ENCODE peak calls at places on chromosomes 4 and X, in seven cellular contexts. One of them, this sample, is unnamed.

GRCh38 chr4:2935762-2936743 is 27.2 kb downstream of the NOP14 start:
- DNase-seq in fibroblast of pulmonary artery: peak; percentile 37
- DNase-seq in heart right ventricle: no peak
- DNase-seq in dorsolateral prefrontal cortex: no peak
- DNase-seq in skeletal muscle cell: no peak
- DNase-seq in body of pancreas: peak; percentile 19
- DNase-seq in psoas muscle: peak; percentile 50
- DNase-seq in this sample: no peak

GRCh38 chr4:34731045-34731444 is 1513.3 kb downstream of the ARAP2 start:
- DNase-seq in skeletal muscle cell: peak; percentile 31
- DNase-seq in body of pancreas: no peak
- DNase-seq in psoas muscle: no peak
- DNase-seq in heart right ventricle: no peak
- DNase-seq in dorsolateral prefrontal cortex: no peak
- DNase-seq in fibroblast of pulmonary artery: peak; percentile 58
- DNase-seq in this sample: peak; percentile 12

GRCh38 chrX:134738986-134739744 is 80.9 kb upstream of the PLAC1 start:
- DNase-seq in psoas muscle: no peak
- DNase-seq in skeletal muscle cell: no peak
- DNase-seq in dorsolateral prefrontal cortex: no peak
- DNase-seq in fibroblast of pulmonary artery: no peak
- DNase-seq in body of pancreas: no peak
- DNase-seq in heart right ventricle: no peak
- DNase-seq in this sample: no peak

GRCh38 chrX:118536687-118537461 is 41.3 kb downstream of the DOCK11 start:
- DNase-seq in skeletal muscle cell: no peak
- DNase-seq in psoas muscle: no peak
- DNase-seq in dorsolateral prefrontal cortex: peak; percentile 42
- DNase-seq in heart right ventricle: no peak
- DNase-seq in body of pancreas: no peak
- DNase-seq in fibroblast of pulmonary artery: peak; percentile 46
- DNase-seq in this sample: no peak

GRCh38 chrX:107711521-107712041 is 64.0 kb downstream of the TSC22D3 start:
- DNase-seq in body of pancreas: no peak
- DNase-seq in skeletal muscle cell: no peak
- DNase-seq in fibroblast of pulmonary artery: peak; percentile 39
- DNase-seq in dorsolateral prefrontal cortex: no peak
- DNase-seq in heart right ventricle: no peak
- DNase-seq in psoas muscle: no peak
- DNase-seq in this sample: no peak

GRCh38 chrX:20432048-20432447 is 165.3 kb upstream of the RPS6KA3 start:
- DNase-seq in heart right ventricle: no peak
- DNase-seq in body of pancreas: no peak
- DNase-seq in psoas muscle: no peak
- DNase-seq in dorsolateral prefrontal cortex: no peak
- DNase-seq in skeletal muscle cell: no peak
- DNase-seq in fibroblast of pulmonary artery: peak; percentile 26
- DNase-seq in this sample: peak; percentile 62

GRCh38 chr4:9970399-9971011 is 50.8 kb downstream of the SLC2A9 start:
- DNase-seq in psoas muscle: no peak
- DNase-seq in heart right ventricle: no peak
- DNase-seq in body of pancreas: no peak
- DNase-seq in skeletal muscle cell: no peak
- DNase-seq in fibroblast of pulmonary artery: no peak
- DNase-seq in dorsolateral prefrontal cortex: no peak
- DNase-seq in this sample: no peak

GRCh38 chr4:39730067-39730466 is 32.1 kb downstream of the UBE2K start:
- DNase-seq in skeletal muscle cell: no peak
- DNase-seq in heart right ventricle: no peak
- DNase-seq in psoas muscle: no peak
- DNase-seq in dorsolateral prefrontal cortex: no peak
- DNase-seq in fibroblast of pulmonary artery: no peak
- DNase-seq in body of pancreas: no peak
- DNase-seq in this sample: no peak

GRCh38 chrX:129777218-129777768 is 2.5 kb upstream of the SASH3 start:
- DNase-seq in fibroblast of pulmonary artery: no peak
- DNase-seq in dorsolateral prefrontal cortex: no peak
- DNase-seq in heart right ventricle: peak; percentile 13
- DNase-seq in psoas muscle: peak; percentile 68
- DNase-seq in body of pancreas: no peak
- DNase-seq in skeletal muscle cell: no peak
- DNase-seq in this sample: no peak

GRCh38 chrX:25548806-25549205 is 533.0 kb upstream of the ARX start:
- DNase-seq in body of pancreas: no peak
- DNase-seq in skeletal muscle cell: no peak
- DNase-seq in heart right ventricle: no peak
- DNase-seq in dorsolateral prefrontal cortex: no peak
- DNase-seq in fibroblast of pulmonary artery: peak; percentile 13
- DNase-seq in psoas muscle: no peak
- DNase-seq in this sample: no peak

GRCh38 chr4:109334129-109334528 is 31.7 kb upstream of the COL25A1 start:
- DNase-seq in skeletal muscle cell: no peak
- DNase-seq in dorsolateral prefrontal cortex: no peak
- DNase-seq in fibroblast of pulmonary artery: peak; percentile 2
- DNase-seq in heart right ventricle: no peak
- DNase-seq in body of pancreas: no peak
- DNase-seq in psoas muscle: no peak
- DNase-seq in this sample: no peak

GRCh38 chrX:43551590-43551989 is 104.5 kb upstream of the MAOA start:
- DNase-seq in dorsolateral prefrontal cortex: no peak
- DNase-seq in body of pancreas: peak; percentile 24
- DNase-seq in skeletal muscle cell: no peak
- DNase-seq in heart right ventricle: peak; percentile 4
- DNase-seq in fibroblast of pulmonary artery: peak; percentile 8
- DNase-seq in psoas muscle: no peak
- DNase-seq in this sample: no peak

GRCh38 chr4:3225946-3226345 is 23.0 kb upstream of the MSANTD1 start:
- DNase-seq in psoas muscle: peak; percentile 39
- DNase-seq in skeletal muscle cell: no peak
- DNase-seq in fibroblast of pulmonary artery: no peak
- DNase-seq in body of pancreas: no peak
- DNase-seq in heart right ventricle: no peak
- DNase-seq in dorsolateral prefrontal cortex: no peak
- DNase-seq in this sample: no peak

GRCh38 chr4:165385124-165385523 is 6.3 kb downstream of the CPE start:
- DNase-seq in heart right ventricle: no peak
- DNase-seq in fibroblast of pulmonary artery: no peak
- DNase-seq in body of pancreas: no peak
- DNase-seq in skeletal muscle cell: no peak
- DNase-seq in psoas muscle: no peak
- DNase-seq in dorsolateral prefrontal cortex: no peak
- DNase-seq in this sample: no peak

GRCh38 chr4:31089815-31090214 is 369.6 kb downstream of the PCDH7 start:
- DNase-seq in psoas muscle: no peak
- DNase-seq in heart right ventricle: peak; percentile 67
- DNase-seq in dorsolateral prefrontal cortex: no peak
- DNase-seq in body of pancreas: peak; percentile 80
- DNase-seq in fibroblast of pulmonary artery: peak; percentile 54
- DNase-seq in skeletal muscle cell: peak; percentile 21
- DNase-seq in this sample: peak; percentile 23

GRCh38 chr4:84971319-84971932 is 4.9 kb upstream of the WDFY3 start:
- DNase-seq in psoas muscle: no peak
- DNase-seq in fibroblast of pulmonary artery: peak; percentile 80
- DNase-seq in skeletal muscle cell: no peak
- DNase-seq in body of pancreas: no peak
- DNase-seq in dorsolateral prefrontal cortex: no peak
- DNase-seq in heart right ventricle: no peak
- DNase-seq in this sample: peak; percentile 45

GRCh38 chrX:33908074-33908473 is 224.0 kb downstream of the FAM47A start:
- DNase-seq in dorsolateral prefrontal cortex: no peak
- DNase-seq in heart right ventricle: no peak
- DNase-seq in psoas muscle: no peak
- DNase-seq in body of pancreas: no peak
- DNase-seq in fibroblast of pulmonary artery: no peak
- DNase-seq in skeletal muscle cell: no peak
- DNase-seq in this sample: no peak

GRCh38 chrX:82589410-82589809 is 918.7 kb upstream of the POU3F4 start:
- DNase-seq in skeletal muscle cell: peak; percentile 0
- DNase-seq in body of pancreas: no peak
- DNase-seq in dorsolateral prefrontal cortex: no peak
- DNase-seq in psoas muscle: no peak
- DNase-seq in heart right ventricle: no peak
- DNase-seq in fibroblast of pulmonary artery: no peak
- DNase-seq in this sample: peak; percentile 23

GRCh38 chrX:13258725-13259124 is 61.1 kb downstream of the ATXN3L start:
- DNase-seq in fibroblast of pulmonary artery: no peak
- DNase-seq in dorsolateral prefrontal cortex: no peak
- DNase-seq in heart right ventricle: no peak
- DNase-seq in skeletal muscle cell: no peak
- DNase-seq in psoas muscle: no peak
- DNase-seq in body of pancreas: no peak
- DNase-seq in this sample: no peak

GRCh38 chr4:85725727-85726170 is 250.8 kb downstream of the ARHGAP24 start:
- DNase-seq in body of pancreas: peak; percentile 90
- DNase-seq in skeletal muscle cell: no peak
- DNase-seq in psoas muscle: peak; percentile 59
- DNase-seq in dorsolateral prefrontal cortex: peak; percentile 11
- DNase-seq in heart right ventricle: peak; percentile 58
- DNase-seq in fibroblast of pulmonary artery: peak; percentile 56
- DNase-seq in this sample: no peak

GRCh38 chr4:153465583-153465921 is 608 bp upstream of the TMEM131L start:
- DNase-seq in heart right ventricle: peak; percentile 63
- DNase-seq in fibroblast of pulmonary artery: peak; percentile 68
- DNase-seq in skeletal muscle cell: no peak
- DNase-seq in psoas muscle: peak; percentile 72
- DNase-seq in body of pancreas: peak; percentile 65
- DNase-seq in dorsolateral prefrontal cortex: peak; percentile 58
- DNase-seq in this sample: no peak

GRCh38 chrX:148574247-148574973 is 74.0 kb downstream of the AFF2 start:
- DNase-seq in skeletal muscle cell: no peak
- DNase-seq in body of pancreas: no peak
- DNase-seq in heart right ventricle: no peak
- DNase-seq in fibroblast of pulmonary artery: no peak
- DNase-seq in dorsolateral prefrontal cortex: no peak
- DNase-seq in psoas muscle: no peak
- DNase-seq in this sample: peak; percentile 22

GRCh38 chr4:24614881-24615280 is 30.5 kb upstream of the DHX15 start:
- DNase-seq in dorsolateral prefrontal cortex: no peak
- DNase-seq in heart right ventricle: no peak
- DNase-seq in fibroblast of pulmonary artery: no peak
- DNase-seq in psoas muscle: no peak
- DNase-seq in skeletal muscle cell: no peak
- DNase-seq in body of pancreas: no peak
- DNase-seq in this sample: no peak

GRCh38 chrX:119726900-119727555 is 31.4 kb upstream of the SOWAHD start:
- DNase-seq in fibroblast of pulmonary artery: no peak
- DNase-seq in skeletal muscle cell: no peak
- DNase-seq in body of pancreas: no peak
- DNase-seq in psoas muscle: no peak
- DNase-seq in dorsolateral prefrontal cortex: no peak
- DNase-seq in heart right ventricle: no peak
- DNase-seq in this sample: no peak

GRCh38 chrX:119721487-119721886 is 28.5 kb upstream of the SEPTIN6 start:
- DNase-seq in dorsolateral prefrontal cortex: no peak
- DNase-seq in body of pancreas: no peak
- DNase-seq in fibroblast of pulmonary artery: no peak
- DNase-seq in psoas muscle: no peak
- DNase-seq in heart right ventricle: no peak
- DNase-seq in skeletal muscle cell: no peak
- DNase-seq in this sample: no peak

DNA sequence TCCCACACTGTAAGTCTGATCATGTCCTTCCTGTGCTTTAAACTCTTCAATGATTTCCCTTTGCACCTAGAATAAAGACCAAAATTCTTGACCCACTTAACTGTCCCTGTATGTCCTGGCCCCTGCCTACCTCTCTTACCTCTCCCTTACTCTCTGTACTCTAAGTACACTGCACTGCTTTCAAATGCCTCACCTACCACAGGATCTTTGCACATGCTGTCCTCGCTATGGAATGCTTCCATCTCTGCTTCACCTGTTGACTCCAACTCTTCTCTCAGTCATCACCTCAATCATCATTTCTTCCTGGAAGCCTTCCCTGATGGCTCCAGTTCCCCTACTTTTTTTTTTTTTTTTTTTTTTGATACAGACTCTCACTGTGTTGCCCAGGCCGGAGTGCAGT is 29.0 kb upstream of the SEPTIN6 start:
- DNase-seq in fibroblast of pulmonary artery: no peak
- DNase-seq in skeletal muscle cell: no peak
- DNase-seq in psoas muscle: no peak
- DNase-seq in dorsolateral prefrontal cortex: no peak
- DNase-seq in heart right ventricle: no peak
- DNase-seq in body of pancreas: no peak
- DNase-seq in this sample: no peak
- H3K4me3 ChIP-seq in fibroblast of pulmonary artery: no peak overlapping the region
- H3K4me3 ChIP-seq in skeletal muscle cell: no peak overlapping the region
- H3K4me3 ChIP-seq in psoas muscle: no peak overlapping the region
- H3K4me3 ChIP-seq in dorsolateral prefrontal cortex: no peak overlapping the region
- H3K4me3 ChIP-seq in heart right ventricle: no peak overlapping the region
- H3K4me3 ChIP-seq in body of pancreas: no peak overlapping the region
- H3K4me3 ChIP-seq in this sample: no peak overlapping the region

GRCh38 chr4:88823058-88823919 is 125.7 kb upstream of the NAP1L5 start:
- DNase-seq in skeletal muscle cell: peak; percentile 98
- DNase-seq in fibroblast of pulmonary artery: peak; percentile 98
- DNase-seq in psoas muscle: peak; percentile 91
- DNase-seq in dorsolateral prefrontal cortex: peak; percentile 86
- DNase-seq in heart right ventricle: peak; percentile 93
- DNase-seq in body of pancreas: peak; percentile 93
- DNase-seq in this sample: peak; percentile 89
- H3K4me3 ChIP-seq in skeletal muscle cell: peak overlapping the region; percentile 73
- H3K4me3 ChIP-seq in fibroblast of pulmonary artery: peak overlapping the region; percentile 62
- H3K4me3 ChIP-seq in psoas muscle: peak overlapping the region; percentile 77
- H3K4me3 ChIP-seq in dorsolateral prefrontal cortex: peak overlapping the region; percentile 64
- H3K4me3 ChIP-seq in heart right ventricle: peak overlapping the region; percentile 65
- H3K4me3 ChIP-seq in body of pancreas: peak overlapping the region; percentile 43
- H3K4me3 ChIP-seq in this sample: peak overlapping the region; percentile 56

GRCh38 chr4:14225683-14226207 is 598.2 kb upstream of the BOD1L1 start:
- DNase-seq in fibroblast of pulmonary artery: no peak
- DNase-seq in skeletal muscle cell: no peak
- DNase-seq in heart right ventricle: no peak
- DNase-seq in body of pancreas: no peak
- DNase-seq in psoas muscle: no peak
- DNase-seq in dorsolateral prefrontal cortex: no peak
- DNase-seq in this sample: no peak

GRCh38 chr4:14218641-14219040 is 591.1 kb upstream of the BOD1L1 start:
- DNase-seq in skeletal muscle cell: no peak
- DNase-seq in fibroblast of pulmonary artery: no peak
- DNase-seq in psoas muscle: no peak
- DNase-seq in dorsolateral prefrontal cortex: peak; percentile 80
- DNase-seq in body of pancreas: no peak
- DNase-seq in heart right ventricle: peak; percentile 6
- DNase-seq in this sample: no peak

GRCh38 chr4:14223461-14223860 is 595.9 kb upstream of the BOD1L1 start:
- DNase-seq in skeletal muscle cell: no peak
- DNase-seq in heart right ventricle: no peak
- DNase-seq in dorsolateral prefrontal cortex: no peak
- DNase-seq in fibroblast of pulmonary artery: no peak
- DNase-seq in body of pancreas: no peak
- DNase-seq in psoas muscle: no peak
- DNase-seq in this sample: no peak

GRCh38 chr4:14222630-14223029 is 595.1 kb upstream of the BOD1L1 start:
- DNase-seq in fibroblast of pulmonary artery: no peak
- DNase-seq in dorsolateral prefrontal cortex: no peak
- DNase-seq in psoas muscle: no peak
- DNase-seq in body of pancreas: no peak
- DNase-seq in skeletal muscle cell: no peak
- DNase-seq in heart right ventricle: peak; percentile 63
- DNase-seq in this sample: no peak

GRCh38 chr4:14221176-14221575 is 593.7 kb upstream of the BOD1L1 start:
- DNase-seq in skeletal muscle cell: no peak
- DNase-seq in heart right ventricle: no peak
- DNase-seq in body of pancreas: no peak
- DNase-seq in dorsolateral prefrontal cortex: no peak
- DNase-seq in psoas muscle: no peak
- DNase-seq in fibroblast of pulmonary artery: no peak
- DNase-seq in this sample: peak; percentile 3
- H3K4me3 ChIP-seq in skeletal muscle cell: no peak overlapping the region
- H3K4me3 ChIP-seq in heart right ventricle: no peak overlapping the region
- H3K4me3 ChIP-seq in body of pancreas: no peak overlapping the region
- H3K4me3 ChIP-seq in dorsolateral prefrontal cortex: no peak overlapping the region
- H3K4me3 ChIP-seq in psoas muscle: no peak overlapping the region
- H3K4me3 ChIP-seq in fibroblast of pulmonary artery: no peak overlapping the region
- H3K4me3 ChIP-seq in this sample: no peak overlapping the region

GRCh38 chr4:8089862-8090261 is 68.8 kb downstream of the ABLIM2 start:
- DNase-seq in dorsolateral prefrontal cortex: no peak
- DNase-seq in psoas muscle: peak; percentile 59
- DNase-seq in body of pancreas: no peak
- DNase-seq in heart right ventricle: no peak
- DNase-seq in fibroblast of pulmonary artery: no peak
- DNase-seq in skeletal muscle cell: no peak
- DNase-seq in this sample: no peak
- H3K4me3 ChIP-seq in dorsolateral prefrontal cortex: no peak overlapping the region
- H3K4me3 ChIP-seq in psoas muscle: no peak overlapping the region
- H3K4me3 ChIP-seq in body of pancreas: no peak overlapping the region
- H3K4me3 ChIP-seq in heart right ventricle: no peak overlapping the region
- H3K4me3 ChIP-seq in fibroblast of pulmonary artery: no peak overlapping the region
- H3K4me3 ChIP-seq in skeletal muscle cell: no peak overlapping the region
- H3K4me3 ChIP-seq in this sample: no peak overlapping the region

This sample was measured in astrocyte of the cerebellum.